ENCODE peak calls at places on chromosome 20, in nine cellular contexts. One of them, this sample, is unnamed.

GRCh38 chr20:8780926-8781325 is 288.0 kb upstream of the PLCB4 start:
- DNase-seq in cardiac muscle cell: no peak
- DNase-seq in AG09309: no peak
- DNase-seq in right atrium auricular region: no peak
- DNase-seq in sigmoid colon: no peak
- DNase-seq in CD8-positive, alpha-beta T cell: no peak
- DNase-seq in fibroblast of the aortic adventitia: no peak
- DNase-seq in GM12865: no peak
- DNase-seq in hepatocyte: no peak
- DNase-seq in this sample: no peak

GRCh38 chr20:51221791-51222408 is 199.0 kb upstream of the KCNG1 start:
- DNase-seq in cardiac muscle cell: peak; percentile 82
- DNase-seq in AG09309: peak; percentile 28
- DNase-seq in right atrium auricular region: no peak
- DNase-seq in sigmoid colon: no peak
- DNase-seq in CD8-positive, alpha-beta T cell: no peak
- DNase-seq in fibroblast of the aortic adventitia: peak; percentile 60
- DNase-seq in GM12865: no peak
- DNase-seq in hepatocyte: peak; percentile 66
- DNase-seq in this sample: peak; percentile 88

GRCh38 chr20:62636446-62636845 is 5.9 kb upstream of the SLCO4A1 start:
- DNase-seq in cardiac muscle cell: no peak
- DNase-seq in AG09309: no peak
- DNase-seq in right atrium auricular region: no peak
- DNase-seq in sigmoid colon: no peak
- DNase-seq in CD8-positive, alpha-beta T cell: no peak
- DNase-seq in fibroblast of the aortic adventitia: no peak
- DNase-seq in GM12865: no peak
- DNase-seq in hepatocyte: peak; percentile 60
- DNase-seq in this sample: peak; percentile 15

GRCh38 chr20:34540596-34541263 is 17.8 kb upstream of the MAP1LC3A start:
- DNase-seq in cardiac muscle cell: no peak
- DNase-seq in AG09309: no peak
- DNase-seq in right atrium auricular region: no peak
- DNase-seq in sigmoid colon: no peak
- DNase-seq in CD8-positive, alpha-beta T cell: no peak
- DNase-seq in fibroblast of the aortic adventitia: no peak
- DNase-seq in GM12865: no peak
- DNase-seq in hepatocyte: no peak
- DNase-seq in this sample: no peak

GRCh38 chr20:48538058-48538825 is 289.6 kb downstream of the PREX1 start:
- DNase-seq in cardiac muscle cell: peak; percentile 96
- DNase-seq in AG09309: peak; percentile 8
- DNase-seq in right atrium auricular region: no peak
- DNase-seq in sigmoid colon: no peak
- DNase-seq in CD8-positive, alpha-beta T cell: no peak
- DNase-seq in fibroblast of the aortic adventitia: peak; percentile 91
- DNase-seq in GM12865: no peak
- DNase-seq in hepatocyte: peak; percentile 65
- DNase-seq in this sample: peak; percentile 94

GRCh38 chr20:51961964-51962761 is 159.8 kb upstream of the SALL4 start:
- DNase-seq in cardiac muscle cell: no peak
- DNase-seq in AG09309: no peak
- DNase-seq in right atrium auricular region: no peak
- DNase-seq in sigmoid colon: no peak
- DNase-seq in CD8-positive, alpha-beta T cell: no peak
- DNase-seq in fibroblast of the aortic adventitia: no peak
- DNase-seq in GM12865: no peak
- DNase-seq in hepatocyte: no peak
- DNase-seq in this sample: no peak

GRCh38 chr20:24837721-24838456 is 111.2 kb upstream of the CST7 start:
- DNase-seq in cardiac muscle cell: peak; percentile 12
- DNase-seq in AG09309: no peak
- DNase-seq in right atrium auricular region: no peak
- DNase-seq in sigmoid colon: no peak
- DNase-seq in CD8-positive, alpha-beta T cell: no peak
- DNase-seq in fibroblast of the aortic adventitia: no peak
- DNase-seq in GM12865: no peak
- DNase-seq in hepatocyte: no peak
- DNase-seq in this sample: peak; percentile 36

GRCh38 chr20:25676164-25676809 is 20.4 kb downstream of the ZNF337 start:
- DNase-seq in cardiac muscle cell: peak; percentile 64
- DNase-seq in AG09309: peak; percentile 42
- DNase-seq in right atrium auricular region: no peak
- DNase-seq in sigmoid colon: no peak
- DNase-seq in CD8-positive, alpha-beta T cell: no peak
- DNase-seq in fibroblast of the aortic adventitia: peak; percentile 47
- DNase-seq in GM12865: no peak
- DNase-seq in hepatocyte: peak; percentile 46
- DNase-seq in this sample: peak; percentile 89

GRCh38 chr20:3729811-3730550 is 2.5 kb upstream of the HSPA12B start:
- DNase-seq in cardiac muscle cell: no peak
- DNase-seq in AG09309: no peak
- DNase-seq in right atrium auricular region: no peak
- DNase-seq in sigmoid colon: peak; percentile 60
- DNase-seq in CD8-positive, alpha-beta T cell: no peak
- DNase-seq in fibroblast of the aortic adventitia: no peak
- DNase-seq in GM12865: no peak
- DNase-seq in hepatocyte: no peak
- DNase-seq in this sample: no peak

GRCh38 chr20:46139243-46139889 is 21.3 kb downstream of the CD40 start:
- DNase-seq in cardiac muscle cell: peak; percentile 22
- DNase-seq in AG09309: no peak
- DNase-seq in right atrium auricular region: no peak
- DNase-seq in sigmoid colon: no peak
- DNase-seq in CD8-positive, alpha-beta T cell: no peak
- DNase-seq in fibroblast of the aortic adventitia: no peak
- DNase-seq in GM12865: no peak
- DNase-seq in hepatocyte: no peak
- DNase-seq in this sample: no peak

GRCh38 chr20:43448748-43449535 is 8.8 kb upstream of the SRSF6 start:
- DNase-seq in cardiac muscle cell: peak; percentile 55
- DNase-seq in AG09309: no peak
- DNase-seq in right atrium auricular region: no peak
- DNase-seq in sigmoid colon: no peak
- DNase-seq in CD8-positive, alpha-beta T cell: peak; percentile 58
- DNase-seq in fibroblast of the aortic adventitia: peak; percentile 43
- DNase-seq in GM12865: peak; percentile 60
- DNase-seq in hepatocyte: peak; percentile 68
- DNase-seq in this sample: peak; percentile 67

GRCh38 chr20:63536241-63536977 is 767 bp downstream of the PTK6 start:
- DNase-seq in cardiac muscle cell: peak; percentile 40
- DNase-seq in AG09309: no peak
- DNase-seq in right atrium auricular region: no peak
- DNase-seq in sigmoid colon: no peak
- DNase-seq in CD8-positive, alpha-beta T cell: no peak
- DNase-seq in fibroblast of the aortic adventitia: peak; percentile 22
- DNase-seq in GM12865: no peak
- DNase-seq in hepatocyte: no peak
- DNase-seq in this sample: peak; percentile 77

GRCh38 chr20:60869032-60869550 is 383.0 kb upstream of the CDH4 start:
- DNase-seq in cardiac muscle cell: no peak
- DNase-seq in AG09309: no peak
- DNase-seq in right atrium auricular region: no peak
- DNase-seq in sigmoid colon: no peak
- DNase-seq in CD8-positive, alpha-beta T cell: no peak
- DNase-seq in fibroblast of the aortic adventitia: no peak
- DNase-seq in GM12865: no peak
- DNase-seq in hepatocyte: no peak
- DNase-seq in this sample: no peak

GRCh38 chr20:24908642-24909041 is 40.4 kb upstream of the CST7 start:
- DNase-seq in cardiac muscle cell: no peak
- DNase-seq in AG09309: no peak
- DNase-seq in right atrium auricular region: no peak
- DNase-seq in sigmoid colon: no peak
- DNase-seq in CD8-positive, alpha-beta T cell: no peak
- DNase-seq in fibroblast of the aortic adventitia: no peak
- DNase-seq in GM12865: no peak
- DNase-seq in hepatocyte: no peak
- DNase-seq in this sample: no peak

GRCh38 chr20:63898882-63899558 is 4.1 kb downstream of the DNAJC5 start:
- DNase-seq in cardiac muscle cell: no peak
- DNase-seq in AG09309: no peak
- DNase-seq in right atrium auricular region: peak; percentile 61
- DNase-seq in sigmoid colon: no peak
- DNase-seq in CD8-positive, alpha-beta T cell: no peak
- DNase-seq in fibroblast of the aortic adventitia: no peak
- DNase-seq in GM12865: no peak
- DNase-seq in hepatocyte: no peak
- DNase-seq in this sample: no peak

GRCh38 chr20:53161073-53161472 is 188.9 kb downstream of the TSHZ2 start:
- DNase-seq in cardiac muscle cell: no peak
- DNase-seq in AG09309: no peak
- DNase-seq in right atrium auricular region: no peak
- DNase-seq in sigmoid colon: no peak
- DNase-seq in CD8-positive, alpha-beta T cell: no peak
- DNase-seq in fibroblast of the aortic adventitia: no peak
- DNase-seq in GM12865: no peak
- DNase-seq in hepatocyte: no peak
- DNase-seq in this sample: no peak

GRCh38 chr20:53163486-53163885 is 191.3 kb downstream of the TSHZ2 start:
- DNase-seq in cardiac muscle cell: peak; percentile 64
- DNase-seq in AG09309: peak; percentile 8
- DNase-seq in right atrium auricular region: peak; percentile 61
- DNase-seq in sigmoid colon: no peak
- DNase-seq in CD8-positive, alpha-beta T cell: no peak
- DNase-seq in fibroblast of the aortic adventitia: peak; percentile 57
- DNase-seq in GM12865: peak; percentile 9
- DNase-seq in hepatocyte: no peak
- DNase-seq in this sample: peak; percentile 17

GRCh38 chr20:53161473-53161872 is 189.3 kb downstream of the TSHZ2 start:
- DNase-seq in cardiac muscle cell: no peak
- DNase-seq in AG09309: no peak
- DNase-seq in right atrium auricular region: no peak
- DNase-seq in sigmoid colon: no peak
- DNase-seq in CD8-positive, alpha-beta T cell: no peak
- DNase-seq in fibroblast of the aortic adventitia: no peak
- DNase-seq in GM12865: peak; percentile 49
- DNase-seq in hepatocyte: no peak
- DNase-seq in this sample: no peak

GRCh38 chr20:53164072-53164471 is 191.9 kb downstream of the TSHZ2 start:
- DNase-seq in cardiac muscle cell: no peak
- DNase-seq in AG09309: no peak
- DNase-seq in right atrium auricular region: no peak
- DNase-seq in sigmoid colon: no peak
- DNase-seq in CD8-positive, alpha-beta T cell: no peak
- DNase-seq in fibroblast of the aortic adventitia: no peak
- DNase-seq in GM12865: no peak
- DNase-seq in hepatocyte: no peak
- DNase-seq in this sample: no peak

GRCh38 chr20:53162251-53162835 is 190.2 kb downstream of the TSHZ2 start:
- DNase-seq in cardiac muscle cell: peak; percentile 59
- DNase-seq in AG09309: peak; percentile 16
- DNase-seq in right atrium auricular region: peak; percentile 62
- DNase-seq in sigmoid colon: peak; percentile 74
- DNase-seq in CD8-positive, alpha-beta T cell: no peak
- DNase-seq in fibroblast of the aortic adventitia: peak; percentile 34
- DNase-seq in GM12865: peak; percentile 37
- DNase-seq in hepatocyte: peak; percentile 67
- DNase-seq in this sample: peak; percentile 64
- TF ChIP-seq CTCF in cardiac muscle cell: peak; percentile 29
- TF ChIP-seq CTCF in AG09309: peak; percentile 32
- TF ChIP-seq CTCF in right atrium auricular region: no peak
- TF ChIP-seq CTCF in sigmoid colon: no peak
- TF ChIP-seq CTCF in CD8-positive, alpha-beta T cell: no peak
- TF ChIP-seq CTCF in fibroblast of the aortic adventitia: peak; percentile 11
- TF ChIP-seq CTCF in GM12865: peak; percentile 0
- TF ChIP-seq CTCF in hepatocyte: peak; percentile 23
- TF ChIP-seq CTCF in this sample: peak; percentile 36

DNA sequence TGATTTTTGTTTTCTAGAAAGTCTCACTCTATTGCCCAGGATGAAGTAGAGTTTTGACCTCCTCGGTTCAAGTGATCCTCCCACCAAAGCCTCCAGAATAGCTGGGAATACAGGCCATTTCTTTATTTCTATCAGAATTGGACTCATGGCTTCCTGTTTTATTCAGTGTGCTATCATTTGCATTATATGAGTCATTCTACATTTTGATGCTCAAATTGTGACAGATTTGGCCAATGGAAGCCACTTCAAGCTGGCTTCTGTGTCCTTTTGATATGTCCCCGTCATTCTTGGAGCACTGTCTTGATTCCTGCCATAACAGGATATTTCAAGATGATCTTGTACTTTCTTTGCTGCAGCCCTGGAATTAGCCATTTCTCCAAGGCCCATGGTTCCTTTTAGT is 75.1 kb downstream of the CNBD2 start:
- DNase-seq in cardiac muscle cell: no peak
- DNase-seq in AG09309: no peak
- DNase-seq in right atrium auricular region: no peak
- DNase-seq in sigmoid colon: no peak
- DNase-seq in CD8-positive, alpha-beta T cell: no peak
- DNase-seq in fibroblast of the aortic adventitia: no peak
- DNase-seq in GM12865: no peak
- DNase-seq in hepatocyte: no peak
- DNase-seq in this sample: no peak
- H3K4me3 ChIP-seq in cardiac muscle cell: no peak overlapping the region
- H3K4me3 ChIP-seq in AG09309: no peak overlapping the region
- H3K4me3 ChIP-seq in right atrium auricular region: no peak overlapping the region
- H3K4me3 ChIP-seq in sigmoid colon: no peak overlapping the region
- H3K4me3 ChIP-seq in CD8-positive, alpha-beta T cell: no peak overlapping the region
- H3K4me3 ChIP-seq in fibroblast of the aortic adventitia: no peak overlapping the region
- H3K4me3 ChIP-seq in GM12865: no peak overlapping the region
- H3K4me3 ChIP-seq in hepatocyte: no peak overlapping the region
- H3K4me3 ChIP-seq in this sample: no peak overlapping the region

GRCh38 chr20:47360489-47361267 is 4.2 kb upstream of the ZMYND8 start:
- DNase-seq in cardiac muscle cell: peak; percentile 97
- DNase-seq in AG09309: peak; percentile 59
- DNase-seq in right atrium auricular region: peak; percentile 94
- DNase-seq in sigmoid colon: peak; percentile 96
- DNase-seq in CD8-positive, alpha-beta T cell: no peak
- DNase-seq in fibroblast of the aortic adventitia: peak; percentile 95
- DNase-seq in GM12865: peak; percentile 64
- DNase-seq in hepatocyte: peak; percentile 85
- DNase-seq in this sample: peak; percentile 98
- TF ChIP-seq CTCF in cardiac muscle cell: no peak
- TF ChIP-seq CTCF in AG09309: no peak
- TF ChIP-seq CTCF in right atrium auricular region: no peak
- TF ChIP-seq CTCF in sigmoid colon: no peak
- TF ChIP-seq CTCF in CD8-positive, alpha-beta T cell: no peak
- TF ChIP-seq CTCF in fibroblast of the aortic adventitia: no peak
- TF ChIP-seq CTCF in GM12865: no peak
- TF ChIP-seq CTCF in hepatocyte: no peak
- TF ChIP-seq CTCF in this sample: no peak

DNA sequence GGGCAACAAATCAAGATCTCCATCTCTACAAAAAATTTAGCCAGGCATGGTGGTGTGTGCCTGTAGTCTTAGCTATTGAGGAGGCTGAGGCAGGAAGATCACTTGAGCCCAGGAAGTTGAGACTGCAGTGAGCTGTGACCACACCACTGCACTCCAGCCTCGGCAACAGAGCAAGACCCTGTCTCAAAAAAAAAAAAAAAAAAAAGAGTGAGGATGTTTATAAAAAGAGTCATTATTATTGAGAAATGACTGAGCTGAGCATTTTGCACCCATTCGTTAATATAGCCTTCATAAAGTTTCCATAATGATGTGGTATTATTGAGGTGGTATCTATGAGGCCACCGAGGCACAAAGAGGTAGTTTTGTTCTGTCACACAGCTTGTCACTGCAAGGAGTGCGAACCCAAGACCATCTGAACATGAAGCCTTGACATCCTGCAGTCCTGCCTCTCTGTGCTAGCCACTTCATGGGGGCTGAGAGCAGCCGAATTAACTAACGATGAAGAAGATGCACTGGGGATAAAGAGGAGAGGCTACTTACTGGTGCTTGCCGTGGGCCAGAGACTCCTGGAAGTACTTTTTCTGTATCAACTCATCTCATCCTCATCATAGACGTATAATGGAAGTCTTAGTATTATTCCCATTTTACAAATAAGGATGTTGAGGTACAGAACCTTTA is 175.5 kb downstream of the BCAS1 start:
- DNase-seq in cardiac muscle cell: no peak
- DNase-seq in AG09309: no peak
- DNase-seq in right atrium auricular region: no peak
- DNase-seq in sigmoid colon: no peak
- DNase-seq in CD8-positive, alpha-beta T cell: no peak
- DNase-seq in fibroblast of the aortic adventitia: no peak
- DNase-seq in GM12865: peak; percentile 52
- DNase-seq in hepatocyte: no peak
- DNase-seq in this sample: no peak
- H3K4me3 ChIP-seq in cardiac muscle cell: no peak overlapping the region
- H3K4me3 ChIP-seq in AG09309: no peak overlapping the region
- H3K4me3 ChIP-seq in right atrium auricular region: no peak overlapping the region
- H3K4me3 ChIP-seq in sigmoid colon: no peak overlapping the region
- H3K4me3 ChIP-seq in CD8-positive, alpha-beta T cell: no peak overlapping the region
- H3K4me3 ChIP-seq in fibroblast of the aortic adventitia: no peak overlapping the region
- H3K4me3 ChIP-seq in GM12865: no peak overlapping the region
- H3K4me3 ChIP-seq in hepatocyte: no peak overlapping the region
- H3K4me3 ChIP-seq in this sample: no peak overlapping the region